ENCODE peak calls at places on chromosomes 13 and 19, in nine cellular contexts. One of them, this sample, is unnamed.

GRCh38 chr13:41465215-41465907 is 8.0 kb downstream of the RGCC start:
- DNase-seq in T1000: peak
- DNase-seq in GM04503: no peak
- DNase-seq in ovary: no peak
- DNase-seq in GDM1: peak
- DNase-seq in activated CD8-positive, alpha-beta T cell treated with anti-CD3 and anti-CD28 coated beads for 36 hours: peak
- DNase-seq in activated T-cell treated with anti-CD3 and anti-CD28 coated beads for 1 hour: peak
- DNase-seq in GM04504: peak
- DNase-seq in LHCN-M2: peak
- DNase-seq in this sample: peak

GRCh38 chr19:8938576-8938975 is 71.6 kb downstream of the MUC16 start:
- DNase-seq in T1000: no peak
- DNase-seq in GM04503: no peak
- DNase-seq in ovary: no peak
- DNase-seq in GDM1: no peak
- DNase-seq in activated CD8-positive, alpha-beta T cell treated with anti-CD3 and anti-CD28 coated beads for 36 hours: no peak
- DNase-seq in activated T-cell treated with anti-CD3 and anti-CD28 coated beads for 1 hour: no peak
- DNase-seq in GM04504: no peak
- DNase-seq in LHCN-M2: no peak
- DNase-seq in this sample: no peak

GRCh38 chr19:14467816-14468215 is 7.3 kb downstream of the PTGER1 start:
- DNase-seq in T1000: no peak
- DNase-seq in GM04503: no peak
- DNase-seq in ovary: no peak
- DNase-seq in GDM1: no peak
- DNase-seq in activated CD8-positive, alpha-beta T cell treated with anti-CD3 and anti-CD28 coated beads for 36 hours: no peak
- DNase-seq in activated T-cell treated with anti-CD3 and anti-CD28 coated beads for 1 hour: no peak
- DNase-seq in GM04504: no peak
- DNase-seq in LHCN-M2: no peak
- DNase-seq in this sample: no peak

GRCh38 chr13:47903836-47904235 is 97.2 kb downstream of the SUCLA2 start:
- DNase-seq in T1000: no peak
- DNase-seq in GM04503: peak
- DNase-seq in ovary: no peak
- DNase-seq in GDM1: no peak
- DNase-seq in activated CD8-positive, alpha-beta T cell treated with anti-CD3 and anti-CD28 coated beads for 36 hours: no peak
- DNase-seq in activated T-cell treated with anti-CD3 and anti-CD28 coated beads for 1 hour: no peak
- DNase-seq in GM04504: no peak
- DNase-seq in LHCN-M2: peak
- DNase-seq in this sample: no peak

GRCh38 chr19:34430738-34431625 is 2.8 kb downstream of the UBA2 start:
- DNase-seq in T1000: no peak
- DNase-seq in GM04503: no peak
- DNase-seq in ovary: no peak
- DNase-seq in GDM1: peak
- DNase-seq in activated CD8-positive, alpha-beta T cell treated with anti-CD3 and anti-CD28 coated beads for 36 hours: peak
- DNase-seq in activated T-cell treated with anti-CD3 and anti-CD28 coated beads for 1 hour: peak
- DNase-seq in GM04504: peak
- DNase-seq in LHCN-M2: peak
- DNase-seq in this sample: peak

GRCh38 chr13:39016789-39017188 is 21.1 kb downstream of the PROSER1 start:
- DNase-seq in T1000: no peak
- DNase-seq in GM04503: no peak
- DNase-seq in ovary: no peak
- DNase-seq in GDM1: no peak
- DNase-seq in activated CD8-positive, alpha-beta T cell treated with anti-CD3 and anti-CD28 coated beads for 36 hours: peak
- DNase-seq in activated T-cell treated with anti-CD3 and anti-CD28 coated beads for 1 hour: no peak
- DNase-seq in GM04504: no peak
- DNase-seq in LHCN-M2: peak
- DNase-seq in this sample: peak

GRCh38 chr19:8141726-8142524 is 7.5 kb downstream of the FBN3 start:
- DNase-seq in T1000: no peak
- DNase-seq in GM04503: no peak
- DNase-seq in ovary: no peak
- DNase-seq in GDM1: no peak
- DNase-seq in activated CD8-positive, alpha-beta T cell treated with anti-CD3 and anti-CD28 coated beads for 36 hours: no peak
- DNase-seq in activated T-cell treated with anti-CD3 and anti-CD28 coated beads for 1 hour: no peak
- DNase-seq in GM04504: no peak
- DNase-seq in LHCN-M2: no peak
- DNase-seq in this sample: no peak

GRCh38 chr13:95385808-95386207 is 84.6 kb upstream of the ABCC4 start:
- DNase-seq in T1000: no peak
- DNase-seq in GM04503: no peak
- DNase-seq in ovary: no peak
- DNase-seq in GDM1: no peak
- DNase-seq in activated CD8-positive, alpha-beta T cell treated with anti-CD3 and anti-CD28 coated beads for 36 hours: no peak
- DNase-seq in activated T-cell treated with anti-CD3 and anti-CD28 coated beads for 1 hour: no peak
- DNase-seq in GM04504: no peak
- DNase-seq in LHCN-M2: peak
- DNase-seq in this sample: peak

GRCh38 chr13:106468207-106468606 is 67.3 kb downstream of the EFNB2 start:
- DNase-seq in T1000: no peak
- DNase-seq in GM04503: no peak
- DNase-seq in ovary: no peak
- DNase-seq in GDM1: no peak
- DNase-seq in activated CD8-positive, alpha-beta T cell treated with anti-CD3 and anti-CD28 coated beads for 36 hours: no peak
- DNase-seq in activated T-cell treated with anti-CD3 and anti-CD28 coated beads for 1 hour: no peak
- DNase-seq in GM04504: no peak
- DNase-seq in LHCN-M2: no peak
- DNase-seq in this sample: no peak

GRCh38 chr19:45202637-45203036 is 24.1 kb downstream of the BLOC1S3 start:
- DNase-seq in T1000: no peak
- DNase-seq in GM04503: no peak
- DNase-seq in ovary: no peak
- DNase-seq in GDM1: no peak
- DNase-seq in activated CD8-positive, alpha-beta T cell treated with anti-CD3 and anti-CD28 coated beads for 36 hours: no peak
- DNase-seq in activated T-cell treated with anti-CD3 and anti-CD28 coated beads for 1 hour: no peak
- DNase-seq in GM04504: no peak
- DNase-seq in LHCN-M2: no peak
- DNase-seq in this sample: no peak

GRCh38 chr19:11978492-11979100 is 13.8 kb downstream of the ZNF763 start:
- DNase-seq in T1000: no peak
- DNase-seq in GM04503: no peak
- DNase-seq in ovary: no peak
- DNase-seq in GDM1: no peak
- DNase-seq in activated CD8-positive, alpha-beta T cell treated with anti-CD3 and anti-CD28 coated beads for 36 hours: no peak
- DNase-seq in activated T-cell treated with anti-CD3 and anti-CD28 coated beads for 1 hour: no peak
- DNase-seq in GM04504: no peak
- DNase-seq in LHCN-M2: no peak
- DNase-seq in this sample: no peak

GRCh38 chr19:10104665-10105221 is 1.4 kb upstream of the PPAN start:
- DNase-seq in T1000: no peak
- DNase-seq in GM04503: no peak
- DNase-seq in ovary: no peak
- DNase-seq in GDM1: peak
- DNase-seq in activated CD8-positive, alpha-beta T cell treated with anti-CD3 and anti-CD28 coated beads for 36 hours: peak
- DNase-seq in activated T-cell treated with anti-CD3 and anti-CD28 coated beads for 1 hour: peak
- DNase-seq in GM04504: no peak
- DNase-seq in LHCN-M2: no peak
- DNase-seq in this sample: no peak

GRCh38 chr13:45196622-45197021 is 4.2 kb downstream of the KCTD4 start:
- DNase-seq in T1000: no peak
- DNase-seq in GM04503: no peak
- DNase-seq in ovary: no peak
- DNase-seq in GDM1: no peak
- DNase-seq in activated CD8-positive, alpha-beta T cell treated with anti-CD3 and anti-CD28 coated beads for 36 hours: no peak
- DNase-seq in activated T-cell treated with anti-CD3 and anti-CD28 coated beads for 1 hour: no peak
- DNase-seq in GM04504: peak
- DNase-seq in LHCN-M2: peak
- DNase-seq in this sample: peak

GRCh38 chr19:55341191-55342043 is 1.7 kb downstream of the KMT5C start:
- DNase-seq in T1000: no peak
- DNase-seq in GM04503: no peak
- DNase-seq in ovary: peak
- DNase-seq in GDM1: peak
- DNase-seq in activated CD8-positive, alpha-beta T cell treated with anti-CD3 and anti-CD28 coated beads for 36 hours: peak
- DNase-seq in activated T-cell treated with anti-CD3 and anti-CD28 coated beads for 1 hour: no peak
- DNase-seq in GM04504: peak
- DNase-seq in LHCN-M2: peak
- DNase-seq in this sample: peak

GRCh38 chr13:90414691-90415596 is 932.5 kb upstream of the MIR17HG start:
- DNase-seq in T1000: no peak
- DNase-seq in GM04503: no peak
- DNase-seq in ovary: no peak
- DNase-seq in GDM1: no peak
- DNase-seq in activated CD8-positive, alpha-beta T cell treated with anti-CD3 and anti-CD28 coated beads for 36 hours: no peak
- DNase-seq in activated T-cell treated with anti-CD3 and anti-CD28 coated beads for 1 hour: no peak
- DNase-seq in GM04504: peak
- DNase-seq in LHCN-M2: peak
- DNase-seq in this sample: peak

GRCh38 chr19:54609356-54609791 is 15.9 kb downstream of the LILRA1 start:
- DNase-seq in T1000: no peak
- DNase-seq in GM04503: no peak
- DNase-seq in ovary: no peak
- DNase-seq in GDM1: no peak
- DNase-seq in activated CD8-positive, alpha-beta T cell treated with anti-CD3 and anti-CD28 coated beads for 36 hours: no peak
- DNase-seq in activated T-cell treated with anti-CD3 and anti-CD28 coated beads for 1 hour: no peak
- DNase-seq in GM04504: no peak
- DNase-seq in LHCN-M2: no peak
- DNase-seq in this sample: no peak

GRCh38 chr19:3670796-3671679 is 29.2 kb downstream of the PIP5K1C start:
- DNase-seq in T1000: peak
- DNase-seq in GM04503: peak
- DNase-seq in ovary: peak
- DNase-seq in GDM1: no peak
- DNase-seq in activated CD8-positive, alpha-beta T cell treated with anti-CD3 and anti-CD28 coated beads for 36 hours: peak
- DNase-seq in activated T-cell treated with anti-CD3 and anti-CD28 coated beads for 1 hour: no peak
- DNase-seq in GM04504: peak
- DNase-seq in LHCN-M2: no peak
- DNase-seq in this sample: no peak

GRCh38 chr13:113918580-113918979 is 54.7 kb upstream of the GAS6 start:
- DNase-seq in T1000: no peak
- DNase-seq in GM04503: no peak
- DNase-seq in ovary: no peak
- DNase-seq in GDM1: no peak
- DNase-seq in activated CD8-positive, alpha-beta T cell treated with anti-CD3 and anti-CD28 coated beads for 36 hours: no peak
- DNase-seq in activated T-cell treated with anti-CD3 and anti-CD28 coated beads for 1 hour: no peak
- DNase-seq in GM04504: no peak
- DNase-seq in LHCN-M2: no peak
- DNase-seq in this sample: no peak

GRCh38 chr13:110262944-110263343 is 44.0 kb downstream of the COL4A1 start:
- DNase-seq in T1000: no peak
- DNase-seq in GM04503: no peak
- DNase-seq in ovary: no peak
- DNase-seq in GDM1: no peak
- DNase-seq in activated CD8-positive, alpha-beta T cell treated with anti-CD3 and anti-CD28 coated beads for 36 hours: no peak
- DNase-seq in activated T-cell treated with anti-CD3 and anti-CD28 coated beads for 1 hour: no peak
- DNase-seq in GM04504: no peak
- DNase-seq in LHCN-M2: no peak
- DNase-seq in this sample: peak

GRCh38 chr13:102870677-102871415 is 25.0 kb downstream of the ERCC5 start:
- DNase-seq in T1000: no peak
- DNase-seq in GM04503: no peak
- DNase-seq in ovary: peak
- DNase-seq in GDM1: peak
- DNase-seq in activated CD8-positive, alpha-beta T cell treated with anti-CD3 and anti-CD28 coated beads for 36 hours: peak
- DNase-seq in activated T-cell treated with anti-CD3 and anti-CD28 coated beads for 1 hour: peak
- DNase-seq in GM04504: peak
- DNase-seq in LHCN-M2: peak
- DNase-seq in this sample: peak

GRCh38 chr19:7928334-7928706 is 2.4 kb upstream of the CTXN1 start:
- DNase-seq in T1000: no peak
- DNase-seq in GM04503: no peak
- DNase-seq in ovary: peak
- DNase-seq in GDM1: no peak
- DNase-seq in activated CD8-positive, alpha-beta T cell treated with anti-CD3 and anti-CD28 coated beads for 36 hours: no peak
- DNase-seq in activated T-cell treated with anti-CD3 and anti-CD28 coated beads for 1 hour: no peak
- DNase-seq in GM04504: no peak
- DNase-seq in LHCN-M2: no peak
- DNase-seq in this sample: no peak

GRCh38 chr19:42563352-42564210 is 31.1 kb downstream of the CEACAM8 start:
- DNase-seq in T1000: no peak
- DNase-seq in GM04503: peak
- DNase-seq in ovary: no peak
- DNase-seq in GDM1: peak
- DNase-seq in activated CD8-positive, alpha-beta T cell treated with anti-CD3 and anti-CD28 coated beads for 36 hours: peak
- DNase-seq in activated T-cell treated with anti-CD3 and anti-CD28 coated beads for 1 hour: no peak
- DNase-seq in GM04504: peak
- DNase-seq in LHCN-M2: peak
- DNase-seq in this sample: peak

GRCh38 chr13:99709134-99709533 is 207.9 kb downstream of the TM9SF2 start:
- DNase-seq in T1000: no peak
- DNase-seq in GM04503: no peak
- DNase-seq in ovary: no peak
- DNase-seq in GDM1: no peak
- DNase-seq in activated CD8-positive, alpha-beta T cell treated with anti-CD3 and anti-CD28 coated beads for 36 hours: no peak
- DNase-seq in activated T-cell treated with anti-CD3 and anti-CD28 coated beads for 1 hour: no peak
- DNase-seq in GM04504: no peak
- DNase-seq in LHCN-M2: peak
- DNase-seq in this sample: peak

GRCh38 chr13:111540486-111540885 is 220.0 kb downstream of the TEX29 start:
- DNase-seq in T1000: no peak
- DNase-seq in GM04503: no peak
- DNase-seq in ovary: no peak
- DNase-seq in GDM1: no peak
- DNase-seq in activated CD8-positive, alpha-beta T cell treated with anti-CD3 and anti-CD28 coated beads for 36 hours: no peak
- DNase-seq in activated T-cell treated with anti-CD3 and anti-CD28 coated beads for 1 hour: no peak
- DNase-seq in GM04504: no peak
- DNase-seq in LHCN-M2: no peak
- DNase-seq in this sample: no peak

GRCh38 chr19:19213822-19214558 is 2.2 kb downstream of the NCAN start:
- DNase-seq in T1000: no peak
- DNase-seq in GM04503: no peak
- DNase-seq in ovary: no peak
- DNase-seq in GDM1: no peak
- DNase-seq in activated CD8-positive, alpha-beta T cell treated with anti-CD3 and anti-CD28 coated beads for 36 hours: no peak
- DNase-seq in activated T-cell treated with anti-CD3 and anti-CD28 coated beads for 1 hour: no peak
- DNase-seq in GM04504: no peak
- DNase-seq in LHCN-M2: no peak
- DNase-seq in this sample: no peak

GRCh38 chr19:21593934-21594844 is 88.8 kb downstream of the ZNF429 start:
- DNase-seq in T1000: no peak
- DNase-seq in GM04503: no peak
- DNase-seq in ovary: no peak
- DNase-seq in GDM1: no peak
- DNase-seq in activated CD8-positive, alpha-beta T cell treated with anti-CD3 and anti-CD28 coated beads for 36 hours: no peak
- DNase-seq in activated T-cell treated with anti-CD3 and anti-CD28 coated beads for 1 hour: no peak
- DNase-seq in GM04504: no peak
- DNase-seq in LHCN-M2: no peak
- DNase-seq in this sample: no peak

GRCh38 chr19:43290568-43291359 is 21.4 kb upstream of the PSG9 start:
- DNase-seq in T1000: no peak
- DNase-seq in GM04503: no peak
- DNase-seq in ovary: no peak
- DNase-seq in GDM1: no peak
- DNase-seq in activated CD8-positive, alpha-beta T cell treated with anti-CD3 and anti-CD28 coated beads for 36 hours: peak
- DNase-seq in activated T-cell treated with anti-CD3 and anti-CD28 coated beads for 1 hour: no peak
- DNase-seq in GM04504: no peak
- DNase-seq in LHCN-M2: peak
- DNase-seq in this sample: peak

GRCh38 chr13:112588490-112589297 is 741 bp upstream of the TUBGCP3 start:
- DNase-seq in T1000: no peak
- DNase-seq in GM04503: no peak
- DNase-seq in ovary: no peak
- DNase-seq in GDM1: no peak
- DNase-seq in activated CD8-positive, alpha-beta T cell treated with anti-CD3 and anti-CD28 coated beads for 36 hours: peak
- DNase-seq in activated T-cell treated with anti-CD3 and anti-CD28 coated beads for 1 hour: no peak
- DNase-seq in GM04504: no peak
- DNase-seq in LHCN-M2: no peak
- DNase-seq in this sample: no peak

GRCh38 chr13:67148219-67148583 is 81.9 kb downstream of the PCDH9 start:
- DNase-seq in T1000: no peak
- DNase-seq in GM04503: peak
- DNase-seq in ovary: no peak
- DNase-seq in GDM1: no peak
- DNase-seq in activated CD8-positive, alpha-beta T cell treated with anti-CD3 and anti-CD28 coated beads for 36 hours: no peak
- DNase-seq in activated T-cell treated with anti-CD3 and anti-CD28 coated beads for 1 hour: no peak
- DNase-seq in GM04504: peak
- DNase-seq in LHCN-M2: peak
- DNase-seq in this sample: peak

GRCh38 chr19:34676697-34677385 is at the start of gene SCGB2B2:
- DNase-seq in T1000: no peak
- DNase-seq in GM04503: peak
- DNase-seq in ovary: no peak
- DNase-seq in GDM1: no peak
- DNase-seq in activated CD8-positive, alpha-beta T cell treated with anti-CD3 and anti-CD28 coated beads for 36 hours: peak
- DNase-seq in activated T-cell treated with anti-CD3 and anti-CD28 coated beads for 1 hour: no peak
- DNase-seq in GM04504: no peak
- DNase-seq in LHCN-M2: peak
- DNase-seq in this sample: peak

GRCh38 chr13:98157188-98157587 is 14.3 kb downstream of the FARP1 start:
- DNase-seq in T1000: no peak
- DNase-seq in GM04503: no peak
- DNase-seq in ovary: no peak
- DNase-seq in GDM1: no peak
- DNase-seq in activated CD8-positive, alpha-beta T cell treated with anti-CD3 and anti-CD28 coated beads for 36 hours: no peak
- DNase-seq in activated T-cell treated with anti-CD3 and anti-CD28 coated beads for 1 hour: no peak
- DNase-seq in GM04504: no peak
- DNase-seq in LHCN-M2: no peak
- DNase-seq in this sample: no peak

This sample was measured in myocyte.